ENCODE peak calls at places on chromosomes 4 and X, in seven cellular contexts. L is neural progenitor cell, S is AG09309, P is WERI-Rb-1, A is hepatocyte, V is ascending aorta, Z is choroid plexus epithelial cell. G is an unnamed sample.
A peak's percentile ranks its signal among the peaks of the same experiment; 100 is the strongest.

GRCh38 chr4:160835789-160836188 is 1328.0 kb downstream of the FSTL5 start:
- DNase-seq in L (peak; percentile 52), S (no peak), P (no peak), A (peak; percentile 7), V (no peak), Z (peak; percentile 2), G (no peak)

GRCh38 chr4:148245015-148245414 is 197.2 kb downstream of the NR3C2 start:
- DNase-seq in L (no peak), S (no peak), P (no peak), A (no peak), V (no peak), Z (no peak), G (no peak)

GRCh38 chr4:57080781-57081650 is 29.2 kb downstream of the IGFBP7 start:
- DNase-seq in L (no peak), S (peak; percentile 97), P (no peak), A (peak; percentile 37), V (no peak), Z (peak; percentile 99), G (peak; percentile 96)

GRCh38 chr4:126647320-126647719 is 985.4 kb upstream of the INTU start:
- DNase-seq in L (no peak), S (no peak), P (no peak), A (no peak), V (no peak), Z (no peak), G (no peak)

GRCh38 chr4:2647403-2648158 is 108.6 kb downstream of the TNIP2 start:
- DNase-seq in L (no peak), S (no peak), P (peak; percentile 32), A (no peak), V (no peak), Z (no peak), G (no peak)

GRCh38 chr4:180960758-180961401 is 1282.3 kb upstream of the TENM3 start:
- DNase-seq in L (peak; percentile 70), S (no peak), P (peak; percentile 27), A (peak; percentile 5), V (no peak), Z (no peak), G (no peak)

GRCh38 chrX:106177106-106177981 is 9.2 kb downstream of the PWWP3B start:
- DNase-seq in L (peak; percentile 83), S (no peak), P (no peak), A (peak; percentile 67), V (no peak), Z (peak; percentile 89), G (peak; percentile 86)

GRCh38 chr4:110364911-110365520 is 110.9 kb upstream of the ENPEP start:
- DNase-seq in L (no peak), S (no peak), P (no peak), A (peak; percentile 16), V (no peak), Z (peak; percentile 97), G (no peak)

GRCh38 chrX:12370444-12371089 is 232.3 kb downstream of the FRMPD4 start:
- DNase-seq in L (no peak), S (peak; percentile 82), P (no peak), A (no peak), V (no peak), Z (peak; percentile 2), G (peak; percentile 90)

GRCh38 chrX:131548994-131549393 is 5.1 kb downstream of the OR13H1 start:
- DNase-seq in L (no peak), S (no peak), P (no peak), A (no peak), V (no peak), Z (no peak), G (no peak)

GRCh38 chr4:40736910-40737309 is 12.8 kb upstream of the NSUN7 start:
- DNase-seq in L (peak; percentile 34), S (peak; percentile 10), P (no peak), A (peak; percentile 28), V (no peak), Z (peak; percentile 70), G (peak; percentile 64)

GRCh38 chrX:44462851-44463250 is 79.8 kb downstream of the FUNDC1 start:
- DNase-seq in L (no peak), S (no peak), P (no peak), A (no peak), V (no peak), Z (peak; percentile 10), G (peak; percentile 15)

GRCh38 chr4:168076989-168077725 is 15.2 kb upstream of the ANXA10 start:
- DNase-seq in L (peak; percentile 75), S (peak; percentile 39), P (peak; percentile 75), A (peak; percentile 80), V (no peak), Z (peak; percentile 88), G (peak; percentile 88)

GRCh38 chr4:14520171-14520570 is 482.1 kb upstream of the CPEB2 start:
- DNase-seq in L (no peak), S (no peak), P (no peak), A (peak; percentile 7), V (no peak), Z (peak; percentile 62), G (no peak)

GRCh38 chr4:3786196-3786869 is 20.1 kb downstream of the ADRA2C start:
- DNase-seq in L (no peak), S (no peak), P (no peak), A (peak; percentile 48), V (no peak), Z (no peak), G (no peak)

GRCh38 chr4:145388043-145388442 is 93.6 kb upstream of the SMAD1 start:
- DNase-seq in L (no peak), S (no peak), P (no peak), A (no peak), V (no peak), Z (peak; percentile 2), G (peak; percentile 6)

GRCh38 chrX:69024931-69025330 is 140.3 kb downstream of the PJA1 start:
- DNase-seq in L (peak; percentile 8), S (no peak), P (no peak), A (peak; percentile 72), V (no peak), Z (peak; percentile 79), G (peak; percentile 81)

GRCh38 chr4:122873752-122874151 is 47.1 kb downstream of the FGF2 start:
- DNase-seq in L (no peak), S (peak; percentile 48), P (no peak), A (peak; percentile 15), V (no peak), Z (peak; percentile 54), G (no peak)

GRCh38 chr4:39924014-39924413 is 53.7 kb downstream of the PDS5A start:
- DNase-seq in L (no peak), S (no peak), P (no peak), A (no peak), V (no peak), Z (no peak), G (no peak)

GRCh38 chr4:87783781-87784180 is 15.6 kb upstream of the IBSP start:
- DNase-seq in L (no peak), S (peak; percentile 28), P (no peak), A (no peak), V (no peak), Z (no peak), G (no peak)

GRCh38 chrX:44784241-44784640 is 59.6 kb upstream of the DUSP21 start:
- DNase-seq in L (no peak), S (no peak), P (no peak), A (no peak), V (no peak), Z (no peak), G (no peak)

DNA sequence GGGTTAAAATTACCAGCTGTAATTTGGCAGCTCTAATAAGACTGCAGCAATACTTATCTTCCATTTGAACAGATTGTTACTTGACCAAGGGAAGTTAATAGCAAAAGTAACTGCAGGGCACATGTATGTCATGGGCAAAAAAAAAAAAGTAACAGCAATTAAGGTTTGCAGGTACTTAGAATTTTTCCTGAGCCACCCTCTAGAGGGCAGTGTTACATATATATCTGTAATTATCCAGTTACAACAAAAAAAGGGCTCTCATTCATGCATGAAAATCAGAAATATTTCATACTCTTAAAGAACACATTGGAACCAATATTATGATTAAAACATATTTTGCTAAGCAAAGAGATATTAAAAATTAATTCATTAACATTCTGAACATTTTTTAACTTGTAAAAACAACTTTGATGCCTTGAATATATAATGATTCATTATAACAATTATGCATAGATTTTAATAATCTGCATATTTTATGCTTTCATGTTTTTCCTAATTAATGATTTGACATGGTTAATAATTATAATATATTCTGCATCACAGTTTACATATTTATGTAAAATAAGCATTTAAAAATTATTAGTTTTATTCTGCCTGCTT is 25.1 kb downstream of the XIAP start:
- DNase-seq in L (peak; percentile 55), S (peak; percentile 23), P (peak; percentile 33), A (peak; percentile 73), V (no peak), Z (peak; percentile 70), G (peak; percentile 69)
- TF ChIP-seq CTCF in L (peak; percentile 72), S (peak; percentile 45), P (no peak), A (peak; percentile 55), V (no peak), Z (peak; percentile 38), G (peak; percentile 38)

GRCh38 chrX:53319614-53320542 is 38.5 kb upstream of the IQSEC2 start:
- DNase-seq in L (peak; percentile 24), S (no peak), P (no peak), A (no peak), V (no peak), Z (no peak), G (no peak)
- H3K4me3 ChIP-seq in L (peak overlapping the region; percentile 56), S (peak overlapping the region; percentile 47), P (peak overlapping the region; percentile 48), A (peak overlapping the region; percentile 52), V (peak overlapping the region; percentile 69), Z (peak overlapping the region; percentile 55), G (peak overlapping the region; percentile 53)

GRCh38 chr4:94621491-94622080 is 136.2 kb upstream of the BMPR1B start:
- DNase-seq in L (peak; percentile 64), S (no peak), P (peak; percentile 19), A (peak; percentile 69), V (no peak), Z (peak; percentile 75), G (peak; percentile 70)
- TF ChIP-seq CTCF in L (peak; percentile 89), S (peak; percentile 73), P (peak; percentile 52), A (peak; percentile 83), V (peak; percentile 39), Z (peak; percentile 73), G (peak; percentile 72)

GRCh38 chr4:187602339-187603092 is 393.1 kb upstream of the ZFP42 start:
- DNase-seq in L (no peak), S (no peak), P (no peak), A (no peak), V (no peak), Z (peak; percentile 27), G (peak; percentile 60)
- H3K4me3 ChIP-seq in L (no peak overlapping the region), S (no peak overlapping the region), P (no peak overlapping the region), A (no peak overlapping the region), V (no peak overlapping the region), Z (no peak overlapping the region), G (no peak overlapping the region)

GRCh38 chr4:43709443-43709842 is 739.2 kb downstream of the KCTD8 start:
- DNase-seq in L (no peak), S (no peak), P (no peak), A (no peak), V (no peak), Z (no peak), G (no peak)
- TF ChIP-seq CTCF in L (peak; percentile 18), S (no peak), P (no peak), A (no peak), V (no peak), Z (no peak), G (no peak)

GRCh38 chr4:23788460-23788859 is 101.4 kb downstream of the PPARGC1A start:
- DNase-seq in L (no peak), S (no peak), P (no peak), A (peak; percentile 15), V (no peak), Z (no peak), G (peak; percentile 22)

GRCh38 chr4:23788027-23788426 is 101.8 kb downstream of the PPARGC1A start:
- DNase-seq in L (no peak), S (no peak), P (no peak), A (no peak), V (no peak), Z (no peak), G (no peak)

GRCh38 chr4:23789765-23790164 is 100.1 kb downstream of the PPARGC1A start:
- DNase-seq in L (no peak), S (peak; percentile 1), P (no peak), A (peak; percentile 10), V (no peak), Z (peak; percentile 54), G (peak; percentile 72)
- H3K4me3 ChIP-seq in L (no peak overlapping the region), S (no peak overlapping the region), P (no peak overlapping the region), A (no peak overlapping the region), V (no peak overlapping the region), Z (no peak overlapping the region), G (no peak overlapping the region)

G was measured in fibroblast of pulmonary artery.